ENCODE peak calls at places on chromosomes 1 and 21, in six cellular contexts. X is left ventricle myocardium inferior, B is lung, Z is adrenal gland, V is cardiac muscle cell, C is SJSA1. S is an unnamed sample.

GRCh38 chr1:30778156-30778978 is 20.8 kb upstream of the LAPTM5 start:
- DNase-seq in Z (peak; percentile 92), X (no peak), B (no peak), V (peak; percentile 94), C (peak; percentile 83), S (no peak)

GRCh38 chr1:15328785-15329480 is 80.8 kb upstream of the EFHD2 start:
- DNase-seq in X (peak; percentile 79), Z (peak; percentile 74), V (peak; percentile 94), C (peak; percentile 73), B (no peak), S (peak; percentile 82)

GRCh38 chr1:119731060-119731459 is 19.3 kb downstream of the PHGDH start:
- DNase-seq in B (no peak), C (no peak), X (no peak), V (no peak), Z (no peak), S (no peak)

GRCh38 chr1:209130886-209131285 is 452.6 kb upstream of the CAMK1G start:
- DNase-seq in B (no peak), C (no peak), X (no peak), Z (no peak), V (no peak), S (no peak)

GRCh38 chr1:11417162-11417561 is 61.8 kb upstream of the DISP3 start:
- DNase-seq in Z (no peak), V (no peak), B (no peak), X (no peak), C (no peak), S (no peak)

GRCh38 chr1:43868741-43869067 is 64.9 kb upstream of the ARTN start:
- DNase-seq in V (peak; percentile 95), C (no peak), B (no peak), Z (peak; percentile 43), X (no peak), S (no peak)

GRCh38 chr1:42192106-42192505 is 27.6 kb upstream of the GUCA2A start:
- DNase-seq in Z (no peak), X (no peak), V (no peak), B (no peak), C (no peak), S (no peak)

GRCh38 chr1:3547055-3548005 is 64.0 kb downstream of the MEGF6 start:
- DNase-seq in B (no peak), C (no peak), V (no peak), Z (no peak), X (no peak), S (peak; percentile 68)

GRCh38 chr1:93338426-93338825 is 7.3 kb upstream of the DR1 start:
- DNase-seq in Z (no peak), C (peak; percentile 82), X (no peak), V (peak; percentile 92), B (no peak), S (no peak)

GRCh38 chr1:218380125-218380977 is 35.2 kb downstream of the TGFB2 start:
- DNase-seq in C (peak; percentile 88), X (no peak), Z (no peak), B (peak; percentile 63), V (peak; percentile 67), S (no peak)

GRCh38 chr1:2632561-2633361 is at the start of gene MMEL1:
- DNase-seq in B (no peak), X (no peak), V (no peak), C (no peak), Z (no peak), S (no peak)

GRCh38 chr21:32578107-32578691 is 7.1 kb downstream of the TCP10L start:
- DNase-seq in Z (no peak), X (no peak), C (no peak), B (no peak), V (peak; percentile 22), S (no peak)

GRCh38 chr1:54167422-54168139 is 14.8 kb upstream of the CDCP2 start:
- DNase-seq in Z (no peak), X (no peak), V (no peak), C (no peak), B (no peak), S (no peak)

GRCh38 chr1:235077163-235077540 is 51.5 kb downstream of the TOMM20 start:
- DNase-seq in X (no peak), C (no peak), B (no peak), V (no peak), Z (no peak), S (no peak)

GRCh38 chr1:167634435-167634834 is 4.4 kb downstream of the RCSD1 start:
- DNase-seq in X (no peak), B (no peak), V (no peak), C (no peak), Z (no peak), S (no peak)

GRCh38 chr1:177164380-177165068 is at the start of gene ASTN1:
- DNase-seq in V (no peak), B (no peak), C (no peak), X (no peak), Z (no peak), S (peak; percentile 69)

GRCh38 chr1:38804062-38804886 is 55.3 kb downstream of the RRAGC start:
- DNase-seq in B (no peak), V (peak; percentile 5), C (no peak), Z (no peak), X (no peak), S (no peak)

GRCh38 chr1:56462209-56462608 is 117.2 kb downstream of the PLPP3 start:
- DNase-seq in V (no peak), C (no peak), X (no peak), Z (no peak), B (no peak), S (no peak)

GRCh38 chr1:230425252-230426061 is 675 bp downstream of the PGBD5 start:
- DNase-seq in V (peak; percentile 10), C (no peak), X (no peak), Z (no peak), B (no peak), S (peak; percentile 52)

GRCh38 chr1:206826409-206826808 is 39.0 kb upstream of the IL20 start:
- DNase-seq in V (no peak), X (no peak), Z (no peak), C (no peak), B (no peak), S (no peak)

GRCh38 chr1:63915121-63915520 is 141.3 kb downstream of the ROR1 start:
- DNase-seq in V (no peak), C (no peak), Z (no peak), B (no peak), X (no peak), S (no peak)

GRCh38 chr21:34039678-34040382 is 33.5 kb upstream of the MRPS6 start:
- DNase-seq in C (peak; percentile 11), Z (peak; percentile 19), V (no peak), B (no peak), X (no peak), S (peak; percentile 55)

GRCh38 chr1:91684599-91685196 is 184.0 kb downstream of the CDC7 start:
- DNase-seq in Z (no peak), V (peak; percentile 55), B (no peak), C (no peak), X (no peak), S (no peak)

GRCh38 chr1:5770981-5771765 is 221.1 kb downstream of the NPHP4 start:
- DNase-seq in C (no peak), Z (peak; percentile 76), V (peak; percentile 3), X (no peak), B (no peak), S (no peak)

GRCh38 chr1:186057086-186057485 is 318.0 kb downstream of the TPR start:
- DNase-seq in Z (no peak), C (no peak), V (no peak), B (no peak), X (no peak), S (no peak)
- H3K4me1 ChIP-seq in Z (no peaks in the 10 kb centered on the region), C (no peaks in the 10 kb centered on the region), V (no peaks in the 10 kb centered on the region), B (no peaks in the 10 kb centered on the region), X (peaks cover 8% of the 10 kb centered on the region), S (no peaks in the 10 kb centered on the region)

DNA sequence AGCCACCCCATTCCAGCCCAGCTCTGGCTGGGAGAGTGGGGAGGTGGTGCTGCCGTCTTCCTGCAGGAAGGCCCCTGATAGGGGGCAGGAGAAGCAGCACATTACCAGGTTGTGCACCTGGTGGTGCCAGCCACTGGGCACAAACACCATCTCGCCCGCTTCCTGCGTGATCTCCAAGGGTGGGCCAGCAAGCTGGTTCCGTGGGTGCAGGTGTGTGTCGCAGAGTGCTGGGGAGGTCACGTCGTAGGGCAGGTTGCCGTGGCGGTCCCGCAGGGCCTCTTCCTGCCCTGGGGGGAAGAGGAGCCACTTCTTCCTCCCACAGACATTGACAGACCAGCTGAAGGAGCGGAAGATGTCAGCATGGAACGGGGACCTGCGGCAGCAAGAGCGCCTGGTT is 1.8 kb downstream of the JMJD4 start:
- DNase-seq in B (no peak), C (no peak), Z (no peak), V (no peak), X (no peak), S (no peak)
- H3K4me1 ChIP-seq in B (peaks cover 14% of the 10 kb centered on the region), C (peaks cover 20% of the 10 kb centered on the region), Z (peaks cover 25% of the 10 kb centered on the region), V (peaks cover 20% of the 10 kb centered on the region), X (peaks cover 64% of the 10 kb centered on the region), S (no peaks in the 10 kb centered on the region)

DNA sequence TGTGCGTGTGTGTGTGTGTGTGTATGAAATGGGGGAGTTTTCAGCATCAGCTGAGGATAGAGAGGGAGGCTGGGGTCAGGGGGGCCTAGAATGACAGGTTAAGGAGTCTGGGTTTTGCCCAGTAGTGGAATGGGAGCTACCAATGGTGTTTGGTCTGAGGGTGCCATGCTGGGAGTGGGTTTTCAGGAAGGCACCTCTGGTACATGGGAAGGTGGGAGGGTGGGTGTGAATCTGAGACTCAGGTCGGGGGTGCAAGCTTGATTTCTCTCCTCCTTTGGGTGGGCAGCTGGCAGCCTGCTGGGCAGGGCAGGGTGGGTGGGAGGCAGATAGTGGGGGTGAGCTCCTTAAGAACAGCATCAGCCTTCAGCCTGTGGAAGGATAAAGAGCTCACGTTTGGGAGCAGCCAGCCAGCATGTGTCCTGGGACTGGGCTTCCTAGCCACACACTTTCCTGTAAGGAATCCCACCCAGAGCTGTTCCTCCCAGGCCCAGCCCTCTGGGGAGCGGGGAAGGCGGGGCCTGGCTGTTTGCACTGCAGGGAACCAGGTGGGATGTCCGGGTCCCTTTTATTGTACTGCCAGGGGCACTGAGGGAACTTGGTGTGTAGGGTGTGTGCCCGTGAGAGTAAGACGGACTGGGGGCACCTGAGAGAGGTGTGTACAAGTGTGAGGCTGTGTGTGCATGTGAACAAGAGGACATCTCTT is 152.8 kb downstream of the FOXD2 start:
- DNase-seq in Z (no peak), V (no peak), X (no peak), B (peak; percentile 19), C (no peak), S (no peak)
- H3K4me1 ChIP-seq in Z (no peaks in the 10 kb centered on the region), V (peaks cover 12% of the 10 kb centered on the region), X (peaks cover 47% of the 10 kb centered on the region), B (peaks cover 8% of the 10 kb centered on the region), C (no peaks in the 10 kb centered on the region), S (no peaks in the 10 kb centered on the region)

DNA sequence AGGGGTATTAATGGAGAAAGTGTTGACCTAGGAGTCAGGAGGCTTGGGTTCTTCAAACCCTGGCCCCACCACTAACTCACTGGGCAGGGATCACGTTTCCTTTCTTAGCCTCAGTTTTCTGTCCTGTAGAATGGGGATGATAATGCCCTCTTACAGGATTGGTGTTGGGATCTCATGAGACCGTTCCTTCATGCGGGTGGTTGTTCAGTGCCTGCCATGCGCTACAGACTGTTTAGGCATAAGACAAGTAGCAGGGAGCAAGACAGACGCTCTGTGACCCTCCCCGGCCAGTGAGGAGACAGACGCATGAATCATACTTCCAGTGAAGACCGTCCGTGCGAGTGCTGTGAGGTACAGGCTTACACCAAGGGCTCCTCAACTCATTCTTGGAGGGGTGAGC is 81.7 kb downstream of the MAN1C1 start:
- DNase-seq in B (no peak), C (no peak), V (no peak), X (no peak), Z (no peak), S (no peak)
- H3K4me1 ChIP-seq in B (peaks cover 18% of the 10 kb centered on the region), C (peaks cover 17% of the 10 kb centered on the region), V (peaks cover 91% of the 10 kb centered on the region), X (peaks cover 98% of the 10 kb centered on the region), Z (peaks cover 40% of the 10 kb centered on the region), S (peaks cover 4% of the 10 kb centered on the region)

S was measured in aorta.